ENCODE peak calls at places on chromosome 1, in five cellular contexts. X is ureter, I is fibroblast of the aortic adventitia, Q is fibroblast of mammary gland, F is nucleus accumbens. C is an unnamed sample.

GRCh38 chr1:47189844-47190562 is at the start of gene PDZK1IP1:
- DNase-seq in F (peak), I (peak), Q (peak), X (peak), C (peak)

GRCh38 chr1:227950735-227951224 is 3.0 kb upstream of the WNT9A start:
- DNase-seq in Q (no peak), I (no peak), X (peak), F (no peak), C (no peak)

GRCh38 chr1:150955274-150955673 is 19.4 kb downstream of the CERS2 start:
- DNase-seq in X (no peak), Q (no peak), I (no peak), F (no peak), C (no peak)

GRCh38 chr1:225767591-225768540 is 9.8 kb upstream of the SRP9 start:
- DNase-seq in F (no peak), Q (peak), I (peak), X (peak), C (no peak)

GRCh38 chr1:237799762-237800474 is 90.8 kb downstream of the ZP4 start:
- DNase-seq in F (no peak), Q (peak), I (no peak), X (no peak), C (no peak)

GRCh38 chr1:20785907-20786309 is 1.2 kb downstream of the HP1BP3 start:
- DNase-seq in I (no peak), Q (peak), F (no peak), X (no peak), C (no peak)

GRCh38 chr1:181656491-181656890 is 173.2 kb downstream of the CACNA1E start:
- DNase-seq in I (no peak), X (no peak), Q (peak), F (no peak), C (no peak)

GRCh38 chr1:93740601-93741031 is 59.0 kb upstream of the BCAR3 start:
- DNase-seq in F (no peak), I (peak), Q (peak), X (no peak), C (no peak)

GRCh38 chr1:43280683-43281082 is 4.7 kb downstream of the C1orf210 start:
- DNase-seq in I (no peak), Q (no peak), X (no peak), F (no peak), C (no peak)

GRCh38 chr1:25369241-25369640 is 31.1 kb downstream of the TMEM50A start:
- DNase-seq in X (no peak), I (no peak), Q (peak), F (no peak), C (no peak)

GRCh38 chr1:31984419-31985347 is 29.0 kb upstream of the KHDRBS1 start:
- DNase-seq in F (no peak), I (peak), X (no peak), Q (peak), C (no peak)

GRCh38 chr1:45867697-45868346 is 64.4 kb downstream of the MAST2 start:
- DNase-seq in I (no peak), Q (no peak), X (no peak), F (no peak), C (no peak)